ENCODE peak calls at places on chromosomes 3 and 15, in seven cellular contexts. M is Peyer's patch, Z is mesothelial cell of epicardium, I is amniotic stem cell, T is AG08396, L is RWPE1, E is adrenal gland. A is an unnamed sample.

GRCh38 chr3:159669024-159669476 is 319.6 kb upstream of the IL12A start:
- DNase-seq in T (no peak), Z (no peak), M (no peak), I (no peak), L (no peak), E (no peak), A (no peak)

GRCh38 chr3:3127432-3128010 is 781 bp downstream of the TRNT1 start:
- DNase-seq in L (no peak), I (no peak), Z (no peak), E (no peak), M (no peak), T (peak; percentile 19), A (no peak)

GRCh38 chr3:78737988-78738387 is 1029.8 kb downstream of the ROBO1 start:
- DNase-seq in M (no peak), Z (no peak), L (no peak), T (no peak), E (peak; percentile 26), I (no peak), A (no peak)

GRCh38 chr3:18988619-18989229 is 159.6 kb upstream of the KCNH8 start:
- DNase-seq in L (no peak), I (no peak), E (no peak), T (no peak), Z (no peak), M (no peak), A (no peak)

GRCh38 chr3:151770941-151771340 is 37.2 kb downstream of the AADACL2 start:
- DNase-seq in M (peak; percentile 52), E (peak; percentile 74), T (peak; percentile 37), L (no peak), I (no peak), Z (no peak), A (no peak)

GRCh38 chr3:104452697-104453096 is 914.0 kb upstream of the ALCAM start:
- DNase-seq in I (no peak), E (no peak), Z (no peak), L (no peak), M (no peak), T (no peak), A (no peak)

GRCh38 chr3:190366145-190366544 is 21.8 kb upstream of the CLDN16 start:
- DNase-seq in T (no peak), I (no peak), L (peak; percentile 44), M (no peak), Z (no peak), E (no peak), A (no peak)

GRCh38 chr3:148211725-148212124 is 486.0 kb upstream of the AGTR1 start:
- DNase-seq in I (no peak), L (peak; percentile 8), Z (no peak), E (no peak), T (no peak), M (peak; percentile 69), A (no peak)

GRCh38 chr15:33310481-33311311 is at the start of gene RYR3:
- DNase-seq in E (no peak), Z (no peak), I (no peak), T (no peak), M (no peak), L (no peak), A (no peak)

GRCh38 chr3:60309539-60310268 is 941.5 kb downstream of the FHIT start:
- DNase-seq in Z (no peak), M (no peak), E (no peak), T (no peak), L (no peak), I (no peak), A (no peak)

GRCh38 chr3:167493240-167493639 is 19.4 kb upstream of the SERPINI2 start:
- DNase-seq in T (no peak), E (no peak), M (no peak), Z (no peak), I (no peak), L (no peak), A (peak; percentile 65)

A was measured in H1.